ENCODE peak calls at places on chromosomes 4 and X, in nine cellular contexts. One of them, this sample, is unnamed.

GRCh38 chr4:79150820-79151416 is 174.9 kb downstream of the NAA11 start:
- DNase-seq in upper lobe of left lung: no peak
- DNase-seq in spleen: no peak
- DNase-seq in cardiac muscle cell: no peak
- DNase-seq in CD8-positive, alpha-beta T cell: no peak
- DNase-seq in left lung: no peak
- DNase-seq in psoas muscle: no peak
- DNase-seq in tibial artery: no peak
- DNase-seq in esophagus squamous epithelium: no peak
- DNase-seq in this sample: no peak

GRCh38 chr4:128310266-128310697 is 22.7 kb upstream of the PGRMC2 start:
- DNase-seq in CD8-positive, alpha-beta T cell: no peak
- DNase-seq in spleen: no peak
- DNase-seq in upper lobe of left lung: no peak
- DNase-seq in esophagus squamous epithelium: no peak
- DNase-seq in tibial artery: no peak
- DNase-seq in psoas muscle: peak; percentile 58
- DNase-seq in cardiac muscle cell: peak; percentile 58
- DNase-seq in left lung: no peak
- DNase-seq in this sample: no peak

GRCh38 chrX:21747523-21747922 is 10.4 kb downstream of the SMPX start:
- DNase-seq in upper lobe of left lung: no peak
- DNase-seq in cardiac muscle cell: peak; percentile 60
- DNase-seq in tibial artery: no peak
- DNase-seq in psoas muscle: no peak
- DNase-seq in CD8-positive, alpha-beta T cell: no peak
- DNase-seq in spleen: no peak
- DNase-seq in left lung: no peak
- DNase-seq in esophagus squamous epithelium: no peak
- DNase-seq in this sample: no peak

GRCh38 chr4:56863441-56864129 is 42.1 kb upstream of the SPINK2 start:
- DNase-seq in spleen: no peak
- DNase-seq in tibial artery: no peak
- DNase-seq in CD8-positive, alpha-beta T cell: no peak
- DNase-seq in esophagus squamous epithelium: no peak
- DNase-seq in left lung: no peak
- DNase-seq in cardiac muscle cell: no peak
- DNase-seq in psoas muscle: no peak
- DNase-seq in upper lobe of left lung: no peak
- DNase-seq in this sample: no peak

GRCh38 chr4:3529363-3529762 is 2.9 kb downstream of the LRPAP1 start:
- DNase-seq in esophagus squamous epithelium: no peak
- DNase-seq in left lung: peak; percentile 83
- DNase-seq in cardiac muscle cell: no peak
- DNase-seq in CD8-positive, alpha-beta T cell: no peak
- DNase-seq in tibial artery: peak; percentile 61
- DNase-seq in upper lobe of left lung: peak; percentile 42
- DNase-seq in spleen: peak; percentile 86
- DNase-seq in psoas muscle: peak; percentile 73
- DNase-seq in this sample: no peak

GRCh38 chr4:153234923-153235322 is 30.7 kb downstream of the TRIM2 start:
- DNase-seq in spleen: no peak
- DNase-seq in psoas muscle: no peak
- DNase-seq in tibial artery: no peak
- DNase-seq in esophagus squamous epithelium: no peak
- DNase-seq in CD8-positive, alpha-beta T cell: no peak
- DNase-seq in cardiac muscle cell: no peak
- DNase-seq in upper lobe of left lung: no peak
- DNase-seq in left lung: no peak
- DNase-seq in this sample: no peak

GRCh38 chr4:97774347-97774989 is 368.8 kb downstream of the STPG2 start:
- DNase-seq in CD8-positive, alpha-beta T cell: no peak
- DNase-seq in tibial artery: no peak
- DNase-seq in psoas muscle: no peak
- DNase-seq in upper lobe of left lung: no peak
- DNase-seq in spleen: no peak
- DNase-seq in cardiac muscle cell: no peak
- DNase-seq in esophagus squamous epithelium: no peak
- DNase-seq in left lung: no peak
- DNase-seq in this sample: no peak

GRCh38 chrX:10579018-10579752 is 41.2 kb downstream of the MID1 start:
- DNase-seq in upper lobe of left lung: no peak
- DNase-seq in tibial artery: no peak
- DNase-seq in cardiac muscle cell: no peak
- DNase-seq in spleen: no peak
- DNase-seq in CD8-positive, alpha-beta T cell: no peak
- DNase-seq in psoas muscle: no peak
- DNase-seq in esophagus squamous epithelium: no peak
- DNase-seq in left lung: no peak
- DNase-seq in this sample: no peak

GRCh38 chr4:72525938-72526337 is 43.1 kb downstream of the ADAMTS3 start:
- DNase-seq in tibial artery: peak; percentile 28
- DNase-seq in spleen: peak; percentile 81
- DNase-seq in esophagus squamous epithelium: no peak
- DNase-seq in CD8-positive, alpha-beta T cell: no peak
- DNase-seq in left lung: peak; percentile 42
- DNase-seq in cardiac muscle cell: peak; percentile 81
- DNase-seq in psoas muscle: peak; percentile 56
- DNase-seq in upper lobe of left lung: no peak
- DNase-seq in this sample: no peak

GRCh38 chr4:121977251-121978168 is 25.6 kb upstream of the TRPC3 start:
- DNase-seq in psoas muscle: no peak
- DNase-seq in CD8-positive, alpha-beta T cell: no peak
- DNase-seq in spleen: no peak
- DNase-seq in upper lobe of left lung: no peak
- DNase-seq in tibial artery: no peak
- DNase-seq in left lung: no peak
- DNase-seq in cardiac muscle cell: peak; percentile 54
- DNase-seq in esophagus squamous epithelium: no peak
- DNase-seq in this sample: no peak

GRCh38 chrX:96909291-96909690 is 25.6 kb downstream of the RPA4 start:
- DNase-seq in psoas muscle: no peak
- DNase-seq in esophagus squamous epithelium: no peak
- DNase-seq in CD8-positive, alpha-beta T cell: no peak
- DNase-seq in cardiac muscle cell: no peak
- DNase-seq in left lung: no peak
- DNase-seq in tibial artery: no peak
- DNase-seq in upper lobe of left lung: no peak
- DNase-seq in spleen: no peak
- DNase-seq in this sample: no peak

GRCh38 chr4:183580849-183581248 is 76.0 kb downstream of the ING2 start:
- DNase-seq in CD8-positive, alpha-beta T cell: no peak
- DNase-seq in left lung: no peak
- DNase-seq in esophagus squamous epithelium: no peak
- DNase-seq in upper lobe of left lung: no peak
- DNase-seq in spleen: no peak
- DNase-seq in cardiac muscle cell: no peak
- DNase-seq in tibial artery: no peak
- DNase-seq in psoas muscle: no peak
- DNase-seq in this sample: no peak

GRCh38 chr4:82076359-82076758 is 297.4 kb downstream of the HNRNPD start:
- DNase-seq in tibial artery: no peak
- DNase-seq in CD8-positive, alpha-beta T cell: no peak
- DNase-seq in cardiac muscle cell: no peak
- DNase-seq in spleen: no peak
- DNase-seq in upper lobe of left lung: no peak
- DNase-seq in psoas muscle: no peak
- DNase-seq in esophagus squamous epithelium: no peak
- DNase-seq in left lung: no peak
- DNase-seq in this sample: no peak

GRCh38 chrX:69014200-69014599 is 151.1 kb downstream of the PJA1 start:
- DNase-seq in upper lobe of left lung: no peak
- DNase-seq in cardiac muscle cell: no peak
- DNase-seq in psoas muscle: no peak
- DNase-seq in CD8-positive, alpha-beta T cell: no peak
- DNase-seq in esophagus squamous epithelium: no peak
- DNase-seq in spleen: no peak
- DNase-seq in left lung: no peak
- DNase-seq in tibial artery: no peak
- DNase-seq in this sample: no peak

GRCh38 chr4:26839016-26839415 is 21.6 kb upstream of the STIM2 start:
- DNase-seq in spleen: no peak
- DNase-seq in psoas muscle: no peak
- DNase-seq in tibial artery: no peak
- DNase-seq in cardiac muscle cell: no peak
- DNase-seq in CD8-positive, alpha-beta T cell: no peak
- DNase-seq in esophagus squamous epithelium: no peak
- DNase-seq in upper lobe of left lung: no peak
- DNase-seq in left lung: no peak
- DNase-seq in this sample: no peak

GRCh38 chr4:28148221-28148620 is 1287.6 kb downstream of the STIM2 start:
- DNase-seq in psoas muscle: no peak
- DNase-seq in esophagus squamous epithelium: no peak
- DNase-seq in left lung: no peak
- DNase-seq in cardiac muscle cell: no peak
- DNase-seq in upper lobe of left lung: no peak
- DNase-seq in tibial artery: no peak
- DNase-seq in spleen: no peak
- DNase-seq in CD8-positive, alpha-beta T cell: no peak
- DNase-seq in this sample: no peak

GRCh38 chr4:180225977-180226376 is 2017.2 kb upstream of the TENM3 start:
- DNase-seq in psoas muscle: no peak
- DNase-seq in cardiac muscle cell: no peak
- DNase-seq in spleen: no peak
- DNase-seq in left lung: no peak
- DNase-seq in esophagus squamous epithelium: no peak
- DNase-seq in upper lobe of left lung: no peak
- DNase-seq in CD8-positive, alpha-beta T cell: no peak
- DNase-seq in tibial artery: no peak
- DNase-seq in this sample: no peak

GRCh38 chrX:118693843-118694242 is 33.6 kb upstream of the IL13RA1 start:
- DNase-seq in spleen: no peak
- DNase-seq in upper lobe of left lung: no peak
- DNase-seq in CD8-positive, alpha-beta T cell: no peak
- DNase-seq in cardiac muscle cell: no peak
- DNase-seq in tibial artery: no peak
- DNase-seq in left lung: no peak
- DNase-seq in esophagus squamous epithelium: no peak
- DNase-seq in psoas muscle: no peak
- DNase-seq in this sample: no peak

GRCh38 chr4:173536808-173537429 is 6.9 kb upstream of the HAND2 start:
- DNase-seq in upper lobe of left lung: no peak
- DNase-seq in spleen: no peak
- DNase-seq in CD8-positive, alpha-beta T cell: no peak
- DNase-seq in left lung: no peak
- DNase-seq in esophagus squamous epithelium: no peak
- DNase-seq in tibial artery: no peak
- DNase-seq in cardiac muscle cell: peak; percentile 44
- DNase-seq in psoas muscle: no peak
- DNase-seq in this sample: no peak

GRCh38 chr4:173538903-173539445 is 8.9 kb upstream of the HAND2 start:
- DNase-seq in cardiac muscle cell: no peak
- DNase-seq in left lung: no peak
- DNase-seq in CD8-positive, alpha-beta T cell: no peak
- DNase-seq in upper lobe of left lung: no peak
- DNase-seq in psoas muscle: no peak
- DNase-seq in esophagus squamous epithelium: no peak
- DNase-seq in tibial artery: no peak
- DNase-seq in spleen: no peak
- DNase-seq in this sample: no peak

GRCh38 chr4:173537628-173538147 is 7.7 kb upstream of the HAND2 start:
- DNase-seq in tibial artery: no peak
- DNase-seq in CD8-positive, alpha-beta T cell: no peak
- DNase-seq in esophagus squamous epithelium: no peak
- DNase-seq in upper lobe of left lung: no peak
- DNase-seq in psoas muscle: no peak
- DNase-seq in spleen: no peak
- DNase-seq in left lung: no peak
- DNase-seq in cardiac muscle cell: no peak
- DNase-seq in this sample: no peak

GRCh38 chr4:173539986-173540385 is 10.0 kb upstream of the HAND2 start:
- DNase-seq in cardiac muscle cell: no peak
- DNase-seq in upper lobe of left lung: no peak
- DNase-seq in tibial artery: no peak
- DNase-seq in esophagus squamous epithelium: no peak
- DNase-seq in left lung: no peak
- DNase-seq in psoas muscle: no peak
- DNase-seq in CD8-positive, alpha-beta T cell: no peak
- DNase-seq in spleen: no peak
- DNase-seq in this sample: no peak

GRCh38 chr4:173538148-173538902 is 8.3 kb upstream of the HAND2 start:
- DNase-seq in upper lobe of left lung: peak; percentile 84
- DNase-seq in psoas muscle: no peak
- DNase-seq in cardiac muscle cell: peak; percentile 58
- DNase-seq in tibial artery: peak; percentile 26
- DNase-seq in esophagus squamous epithelium: no peak
- DNase-seq in spleen: peak; percentile 82
- DNase-seq in CD8-positive, alpha-beta T cell: no peak
- DNase-seq in left lung: peak; percentile 85
- DNase-seq in this sample: no peak
- H3K4me3 ChIP-seq in upper lobe of left lung: peak overlapping the region; percentile 9
- H3K4me3 ChIP-seq in psoas muscle: peak overlapping the region; percentile 52
- H3K4me3 ChIP-seq in cardiac muscle cell: peak overlapping the region; percentile 16
- H3K4me3 ChIP-seq in tibial artery: peak overlapping the region; percentile 56
- H3K4me3 ChIP-seq in esophagus squamous epithelium: no peak overlapping the region
- H3K4me3 ChIP-seq in spleen: peak overlapping the region; percentile 38
- H3K4me3 ChIP-seq in CD8-positive, alpha-beta T cell: peak overlapping the region; percentile 38
- H3K4me3 ChIP-seq in left lung: peak overlapping the region; percentile 10
- H3K4me3 ChIP-seq in this sample: peak overlapping the region; percentile 50

GRCh38 chrX:120749141-120749846 is 119.4 kb upstream of the C1GALT1C1 start:
- DNase-seq in cardiac muscle cell: no peak
- DNase-seq in spleen: peak; percentile 78
- DNase-seq in CD8-positive, alpha-beta T cell: peak; percentile 5
- DNase-seq in left lung: no peak
- DNase-seq in esophagus squamous epithelium: no peak
- DNase-seq in psoas muscle: no peak
- DNase-seq in upper lobe of left lung: no peak
- DNase-seq in tibial artery: no peak
- DNase-seq in this sample: no peak
- H3K4me1 ChIP-seq in cardiac muscle cell: no peaks in the 10 kb centered on the region
- H3K4me1 ChIP-seq in spleen: no peaks in the 10 kb centered on the region
- H3K4me1 ChIP-seq in CD8-positive, alpha-beta T cell: peaks cover 17% of the 10 kb centered on the region
- H3K4me1 ChIP-seq in left lung: no peaks in the 10 kb centered on the region
- H3K4me1 ChIP-seq in esophagus squamous epithelium: no peaks in the 10 kb centered on the region
- H3K4me1 ChIP-seq in psoas muscle: no peaks in the 10 kb centered on the region
- H3K4me1 ChIP-seq in upper lobe of left lung: no peaks in the 10 kb centered on the region
- H3K4me1 ChIP-seq in tibial artery: no peaks in the 10 kb centered on the region
- H3K4me1 ChIP-seq in this sample: no peaks in the 10 kb centered on the region

DNA sequence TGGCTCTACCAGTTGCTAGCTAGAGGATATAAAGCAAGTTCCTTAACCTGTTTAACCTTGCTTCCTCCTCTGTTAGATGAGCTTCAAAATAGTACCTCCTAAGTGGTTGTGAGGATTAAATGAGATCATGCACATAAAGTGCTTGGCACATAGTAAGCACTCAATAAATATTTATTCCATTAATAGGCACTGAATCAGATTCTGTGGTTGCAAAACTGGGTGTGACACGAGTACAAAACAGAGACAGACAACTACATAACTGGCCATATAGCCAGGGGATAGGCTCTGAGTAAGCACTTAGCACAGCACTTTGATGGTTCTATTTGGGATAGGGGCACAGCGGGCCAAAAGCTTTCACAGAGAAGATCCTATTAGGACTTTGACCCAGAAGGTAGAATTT is 150.3 kb downstream of the RELL1 start:
- DNase-seq in cardiac muscle cell: no peak
- DNase-seq in psoas muscle: no peak
- DNase-seq in esophagus squamous epithelium: no peak
- DNase-seq in CD8-positive, alpha-beta T cell: no peak
- DNase-seq in upper lobe of left lung: no peak
- DNase-seq in spleen: no peak
- DNase-seq in left lung: no peak
- DNase-seq in tibial artery: no peak
- DNase-seq in this sample: no peak
- TF ChIP-seq CTCF in cardiac muscle cell: no peak
- TF ChIP-seq CTCF in psoas muscle: no peak
- TF ChIP-seq CTCF in esophagus squamous epithelium: no peak
- TF ChIP-seq CTCF in CD8-positive, alpha-beta T cell: no peak
- TF ChIP-seq CTCF in upper lobe of left lung: no peak
- TF ChIP-seq CTCF in spleen: no peak
- TF ChIP-seq CTCF in left lung: no peak
- TF ChIP-seq CTCF in tibial artery: no peak
- TF ChIP-seq CTCF in this sample: no peak

GRCh38 chrX:71100581-71101505 is 5.2 kb downstream of the FOXO4 start:
- DNase-seq in left lung: no peak
- DNase-seq in CD8-positive, alpha-beta T cell: peak; percentile 32
- DNase-seq in psoas muscle: no peak
- DNase-seq in upper lobe of left lung: peak; percentile 66
- DNase-seq in tibial artery: no peak
- DNase-seq in spleen: peak; percentile 74
- DNase-seq in cardiac muscle cell: no peak
- DNase-seq in esophagus squamous epithelium: no peak
- DNase-seq in this sample: no peak
- H3K4me3 ChIP-seq in left lung: no peak overlapping the region
- H3K4me3 ChIP-seq in CD8-positive, alpha-beta T cell: no peak overlapping the region
- H3K4me3 ChIP-seq in psoas muscle: no peak overlapping the region
- H3K4me3 ChIP-seq in upper lobe of left lung: no peak overlapping the region
- H3K4me3 ChIP-seq in tibial artery: no peak overlapping the region
- H3K4me3 ChIP-seq in spleen: no peak overlapping the region
- H3K4me3 ChIP-seq in cardiac muscle cell: no peak overlapping the region
- H3K4me3 ChIP-seq in esophagus squamous epithelium: no peak overlapping the region
- H3K4me3 ChIP-seq in this sample: no peak overlapping the region